ENCODE peak calls at places on chromosomes 5 and 9, in seven cellular contexts. One of them, this sample, is unnamed.

GRCh38 chr5:126052120-126052519 is 371.1 kb upstream of the GRAMD2B start:
- DNase-seq in head of caudate nucleus: no peak
- DNase-seq in mammary epithelial cell: no peak
- DNase-seq in ecto neural progenitor cell: no peak
- DNase-seq in right cardiac atrium: no peak
- DNase-seq in iPS-NIHi11: no peak
- DNase-seq in WERI-Rb-1: no peak
- DNase-seq in this sample: no peak

GRCh38 chr9:136441191-136441680 is 1.6 kb upstream of the INPP5E start:
- DNase-seq in head of caudate nucleus: no peak
- DNase-seq in mammary epithelial cell: no peak
- DNase-seq in ecto neural progenitor cell: no peak
- DNase-seq in right cardiac atrium: no peak
- DNase-seq in iPS-NIHi11: no peak
- DNase-seq in WERI-Rb-1: no peak
- DNase-seq in this sample: no peak

GRCh38 chr5:138936-139335 is 47.0 kb downstream of the PLEKHG4B start:
- DNase-seq in head of caudate nucleus: no peak
- DNase-seq in mammary epithelial cell: no peak
- DNase-seq in ecto neural progenitor cell: no peak
- DNase-seq in right cardiac atrium: no peak
- DNase-seq in iPS-NIHi11: no peak
- DNase-seq in WERI-Rb-1: no peak
- DNase-seq in this sample: no peak

GRCh38 chr5:94745786-94746730 is 127.6 kb downstream of the SLF1 start:
- DNase-seq in head of caudate nucleus: no peak
- DNase-seq in mammary epithelial cell: peak
- DNase-seq in ecto neural progenitor cell: no peak
- DNase-seq in right cardiac atrium: no peak
- DNase-seq in iPS-NIHi11: no peak
- DNase-seq in WERI-Rb-1: no peak
- DNase-seq in this sample: no peak

GRCh38 chr5:73039082-73039481 is 81.3 kb upstream of the TMEM171 start:
- DNase-seq in head of caudate nucleus: no peak
- DNase-seq in mammary epithelial cell: no peak
- DNase-seq in ecto neural progenitor cell: no peak
- DNase-seq in right cardiac atrium: no peak
- DNase-seq in iPS-NIHi11: peak
- DNase-seq in WERI-Rb-1: no peak
- DNase-seq in this sample: no peak

GRCh38 chr5:59483971-59484472 is 409.5 kb downstream of the PDE4D start:
- DNase-seq in head of caudate nucleus: no peak
- DNase-seq in mammary epithelial cell: peak
- DNase-seq in ecto neural progenitor cell: no peak
- DNase-seq in right cardiac atrium: no peak
- DNase-seq in iPS-NIHi11: no peak
- DNase-seq in WERI-Rb-1: no peak
- DNase-seq in this sample: peak

GRCh38 chr9:89941875-89942274 is 337.1 kb downstream of the GADD45G start:
- DNase-seq in head of caudate nucleus: no peak
- DNase-seq in mammary epithelial cell: peak
- DNase-seq in ecto neural progenitor cell: no peak
- DNase-seq in right cardiac atrium: no peak
- DNase-seq in iPS-NIHi11: no peak
- DNase-seq in WERI-Rb-1: peak
- DNase-seq in this sample: no peak

GRCh38 chr9:4318741-4319140 is 18.9 kb upstream of the GLIS3 start:
- DNase-seq in head of caudate nucleus: no peak
- DNase-seq in mammary epithelial cell: no peak
- DNase-seq in ecto neural progenitor cell: no peak
- DNase-seq in right cardiac atrium: no peak
- DNase-seq in iPS-NIHi11: no peak
- DNase-seq in WERI-Rb-1: no peak
- DNase-seq in this sample: no peak

GRCh38 chr5:149745-150450 is 41.4 kb upstream of the LRRC14B start:
- DNase-seq in head of caudate nucleus: no peak
- DNase-seq in mammary epithelial cell: no peak
- DNase-seq in ecto neural progenitor cell: no peak
- DNase-seq in right cardiac atrium: no peak
- DNase-seq in iPS-NIHi11: no peak
- DNase-seq in WERI-Rb-1: no peak
- DNase-seq in this sample: no peak

GRCh38 chr9:108117775-108118174 is 628.2 kb upstream of the KLF4 start:
- DNase-seq in head of caudate nucleus: no peak
- DNase-seq in mammary epithelial cell: no peak
- DNase-seq in ecto neural progenitor cell: no peak
- DNase-seq in right cardiac atrium: no peak
- DNase-seq in iPS-NIHi11: no peak
- DNase-seq in WERI-Rb-1: peak
- DNase-seq in this sample: peak

GRCh38 chr5:143019614-143020515 is 249.7 kb downstream of the ARHGAP26 start:
- DNase-seq in head of caudate nucleus: no peak
- DNase-seq in mammary epithelial cell: no peak
- DNase-seq in ecto neural progenitor cell: no peak
- DNase-seq in right cardiac atrium: no peak
- DNase-seq in iPS-NIHi11: no peak
- DNase-seq in WERI-Rb-1: peak
- DNase-seq in this sample: peak

GRCh38 chr5:159616967-159617366 is 286.7 kb upstream of the IL12B start:
- DNase-seq in head of caudate nucleus: no peak
- DNase-seq in mammary epithelial cell: peak
- DNase-seq in ecto neural progenitor cell: no peak
- DNase-seq in right cardiac atrium: no peak
- DNase-seq in iPS-NIHi11: no peak
- DNase-seq in WERI-Rb-1: no peak
- DNase-seq in this sample: no peak

GRCh38 chr9:87063883-87064282 is 116.6 kb upstream of the GAS1 start:
- DNase-seq in head of caudate nucleus: no peak
- DNase-seq in mammary epithelial cell: peak
- DNase-seq in ecto neural progenitor cell: no peak
- DNase-seq in right cardiac atrium: peak
- DNase-seq in iPS-NIHi11: no peak
- DNase-seq in WERI-Rb-1: no peak
- DNase-seq in this sample: no peak

GRCh38 chr5:90528704-90529233 is 615 bp downstream of the LYSMD3 start:
- DNase-seq in head of caudate nucleus: no peak
- DNase-seq in mammary epithelial cell: peak
- DNase-seq in ecto neural progenitor cell: no peak
- DNase-seq in right cardiac atrium: no peak
- DNase-seq in iPS-NIHi11: peak
- DNase-seq in WERI-Rb-1: no peak
- DNase-seq in this sample: no peak

GRCh38 chr5:76372320-76373054 is 30.6 kb upstream of the IQGAP2 start:
- DNase-seq in head of caudate nucleus: no peak
- DNase-seq in mammary epithelial cell: peak
- DNase-seq in ecto neural progenitor cell: no peak
- DNase-seq in right cardiac atrium: no peak
- DNase-seq in iPS-NIHi11: peak
- DNase-seq in WERI-Rb-1: no peak
- DNase-seq in this sample: peak

GRCh38 chr5:98909363-98909762 is 19.4 kb downstream of the CHD1 start:
- DNase-seq in head of caudate nucleus: no peak
- DNase-seq in mammary epithelial cell: no peak
- DNase-seq in ecto neural progenitor cell: no peak
- DNase-seq in right cardiac atrium: no peak
- DNase-seq in iPS-NIHi11: no peak
- DNase-seq in WERI-Rb-1: no peak
- DNase-seq in this sample: no peak

GRCh38 chr9:99092643-99093491 is 12.0 kb upstream of the TGFBR1 start:
- DNase-seq in head of caudate nucleus: no peak
- DNase-seq in mammary epithelial cell: no peak
- DNase-seq in ecto neural progenitor cell: no peak
- DNase-seq in right cardiac atrium: no peak
- DNase-seq in iPS-NIHi11: no peak
- DNase-seq in WERI-Rb-1: no peak
- DNase-seq in this sample: no peak

GRCh38 chr9:38057416-38058195 is 11.4 kb downstream of the SHB start:
- DNase-seq in head of caudate nucleus: no peak
- DNase-seq in mammary epithelial cell: no peak
- DNase-seq in ecto neural progenitor cell: no peak
- DNase-seq in right cardiac atrium: no peak
- DNase-seq in iPS-NIHi11: no peak
- DNase-seq in WERI-Rb-1: no peak
- DNase-seq in this sample: peak

GRCh38 chr5:144896473-144896872 is 725.8 kb downstream of the KCTD16 start:
- DNase-seq in head of caudate nucleus: no peak
- DNase-seq in mammary epithelial cell: no peak
- DNase-seq in ecto neural progenitor cell: no peak
- DNase-seq in right cardiac atrium: no peak
- DNase-seq in iPS-NIHi11: no peak
- DNase-seq in WERI-Rb-1: no peak
- DNase-seq in this sample: no peak

GRCh38 chr5:112004867-112005532 is 248.0 kb upstream of the NREP start:
- DNase-seq in head of caudate nucleus: no peak
- DNase-seq in mammary epithelial cell: peak
- DNase-seq in ecto neural progenitor cell: no peak
- DNase-seq in right cardiac atrium: no peak
- DNase-seq in iPS-NIHi11: no peak
- DNase-seq in WERI-Rb-1: no peak
- DNase-seq in this sample: no peak

GRCh38 chr9:98862936-98863335 is 55.5 kb downstream of the GALNT12 start:
- DNase-seq in head of caudate nucleus: no peak
- DNase-seq in mammary epithelial cell: no peak
- DNase-seq in ecto neural progenitor cell: no peak
- DNase-seq in right cardiac atrium: no peak
- DNase-seq in iPS-NIHi11: no peak
- DNase-seq in WERI-Rb-1: no peak
- DNase-seq in this sample: no peak

GRCh38 chr5:26054594-26054993 is 983.8 kb downstream of the CDH9 start:
- DNase-seq in head of caudate nucleus: no peak
- DNase-seq in mammary epithelial cell: no peak
- DNase-seq in ecto neural progenitor cell: no peak
- DNase-seq in right cardiac atrium: no peak
- DNase-seq in iPS-NIHi11: no peak
- DNase-seq in WERI-Rb-1: no peak
- DNase-seq in this sample: no peak

GRCh38 chr5:123511648-123512605 is at the start of gene CSNK1G3:
- DNase-seq in head of caudate nucleus: peak
- DNase-seq in mammary epithelial cell: peak
- DNase-seq in ecto neural progenitor cell: peak
- DNase-seq in right cardiac atrium: peak
- DNase-seq in iPS-NIHi11: peak
- DNase-seq in WERI-Rb-1: peak
- DNase-seq in this sample: peak

GRCh38 chr9:13555989-13556500 is 276.6 kb upstream of the MPDZ start:
- DNase-seq in head of caudate nucleus: no peak
- DNase-seq in mammary epithelial cell: no peak
- DNase-seq in ecto neural progenitor cell: no peak
- DNase-seq in right cardiac atrium: no peak
- DNase-seq in iPS-NIHi11: no peak
- DNase-seq in WERI-Rb-1: no peak
- DNase-seq in this sample: no peak

GRCh38 chr9:137114220-137114612 is 317 bp downstream of the DPP7 start:
- DNase-seq in head of caudate nucleus: no peak
- DNase-seq in mammary epithelial cell: no peak
- DNase-seq in ecto neural progenitor cell: no peak
- DNase-seq in right cardiac atrium: peak
- DNase-seq in iPS-NIHi11: no peak
- DNase-seq in WERI-Rb-1: no peak
- DNase-seq in this sample: no peak

GRCh38 chr5:96081276-96081858 is 119.7 kb upstream of the ELL2 start:
- DNase-seq in head of caudate nucleus: no peak
- DNase-seq in mammary epithelial cell: no peak
- DNase-seq in ecto neural progenitor cell: no peak
- DNase-seq in right cardiac atrium: no peak
- DNase-seq in iPS-NIHi11: no peak
- DNase-seq in WERI-Rb-1: no peak
- DNase-seq in this sample: no peak

GRCh38 chr5:1743769-1744085 is 55.9 kb downstream of the MRPL36 start:
- DNase-seq in head of caudate nucleus: no peak
- DNase-seq in mammary epithelial cell: no peak
- DNase-seq in ecto neural progenitor cell: no peak
- DNase-seq in right cardiac atrium: no peak
- DNase-seq in iPS-NIHi11: no peak
- DNase-seq in WERI-Rb-1: peak
- DNase-seq in this sample: no peak

GRCh38 chr9:119834064-119834620 is 464.9 kb upstream of the BRINP1 start:
- DNase-seq in head of caudate nucleus: no peak
- DNase-seq in mammary epithelial cell: no peak
- DNase-seq in ecto neural progenitor cell: no peak
- DNase-seq in right cardiac atrium: no peak
- DNase-seq in iPS-NIHi11: no peak
- DNase-seq in WERI-Rb-1: no peak
- DNase-seq in this sample: no peak

GRCh38 chr5:154676508-154676907 is 78.7 kb upstream of the LARP1 start:
- DNase-seq in head of caudate nucleus: no peak
- DNase-seq in mammary epithelial cell: no peak
- DNase-seq in ecto neural progenitor cell: no peak
- DNase-seq in right cardiac atrium: no peak
- DNase-seq in iPS-NIHi11: no peak
- DNase-seq in WERI-Rb-1: no peak
- DNase-seq in this sample: no peak

GRCh38 chr9:87350915-87351314 is 146.8 kb upstream of the DAPK1 start:
- DNase-seq in head of caudate nucleus: no peak
- DNase-seq in mammary epithelial cell: no peak
- DNase-seq in ecto neural progenitor cell: no peak
- DNase-seq in right cardiac atrium: no peak
- DNase-seq in iPS-NIHi11: no peak
- DNase-seq in WERI-Rb-1: no peak
- DNase-seq in this sample: no peak

GRCh38 chr9:116471943-116472506 is 215.1 kb upstream of the TRIM32 start:
- DNase-seq in head of caudate nucleus: no peak
- DNase-seq in mammary epithelial cell: no peak
- DNase-seq in ecto neural progenitor cell: no peak
- DNase-seq in right cardiac atrium: no peak
- DNase-seq in iPS-NIHi11: no peak
- DNase-seq in WERI-Rb-1: no peak
- DNase-seq in this sample: no peak

GRCh38 chr5:180105827-180106312 is 34.3 kb upstream of the RNF130 start:
- DNase-seq in head of caudate nucleus: no peak
- DNase-seq in mammary epithelial cell: no peak
- DNase-seq in ecto neural progenitor cell: peak
- DNase-seq in right cardiac atrium: no peak
- DNase-seq in iPS-NIHi11: no peak
- DNase-seq in WERI-Rb-1: no peak
- DNase-seq in this sample: no peak

This sample was measured in BE2C.